ENCODE peak calls at places on chromosomes 11 and 22, in five cellular contexts. W, F, H, D and R are unnamed samples.

GRCh38 chr11:16876053-16876752 is 137.8 kb downstream of the C11orf58 start:
- DNase-seq in W (peak), F (no peak), H (no peak), D (no peak), R (no peak)

GRCh38 chr11:73781303-73781702 is 6.4 kb upstream of the MRPL48 start:
- DNase-seq in W (no peak), F (no peak), H (no peak), D (no peak), R (no peak)

GRCh38 chr22:49156662-49157285 is 670.9 kb downstream of the BRD1 start:
- DNase-seq in W (peak), F (no peak), H (no peak), D (no peak), R (no peak)

GRCh38 chr11:118918128-118918685 is 7.5 kb downstream of the BCL9L start:
- DNase-seq in W (peak), F (no peak), H (peak), D (peak), R (peak)

GRCh38 chr11:117826832-117827231 is 2.3 kb upstream of the FXYD2 start:
- DNase-seq in W (no peak), F (no peak), H (no peak), D (no peak), R (no peak)

GRCh38 chr11:111586305-111586915 is 15.8 kb upstream of the SIK2 start:
- DNase-seq in W (peak), F (no peak), H (peak), D (peak), R (no peak)

GRCh38 chr11:17498475-17498874 is 21.8 kb upstream of the ABCC8 start:
- DNase-seq in W (no peak), F (no peak), H (no peak), D (peak), R (peak)

GRCh38 chr22:21587803-21588611 is 20.5 kb downstream of the UBE2L3 start:
- DNase-seq in W (no peak), F (no peak), H (peak), D (no peak), R (peak)

GRCh38 chr11:19963697-19964340 is 196.5 kb downstream of the DBX1 start:
- DNase-seq in W (no peak), F (no peak), H (no peak), D (no peak), R (no peak)

GRCh38 chr22:36010913-36011312 is 17.7 kb downstream of the RBFOX2 start:
- DNase-seq in W (no peak), F (no peak), H (no peak), D (no peak), R (no peak)

GRCh38 chr22:35835998-35836691 is 118.5 kb downstream of the APOL5 start:
- DNase-seq in W (peak), F (no peak), H (no peak), D (peak), R (peak)

GRCh38 chr11:18785416-18785815 is 6.2 kb downstream of the PTPN5 start:
- DNase-seq in W (no peak), F (no peak), H (no peak), D (no peak), R (no peak)

GRCh38 chr11:73205666-73206343 is 12.3 kb upstream of the P2RY2 start:
- DNase-seq in W (no peak), F (no peak), H (no peak), D (no peak), R (no peak)

GRCh38 chr22:40178417-40179409 is 988 bp downstream of the TNRC6B start:
- DNase-seq in W (peak), F (no peak), H (peak), D (peak), R (peak)

GRCh38 chr11:91796999-91797398 is 427.6 kb upstream of the FAT3 start:
- DNase-seq in W (no peak), F (no peak), H (no peak), D (no peak), R (no peak)

GRCh38 chr11:95104916-95105315 is 15.3 kb downstream of the ENDOD1 start:
- DNase-seq in W (no peak), F (no peak), H (no peak), D (no peak), R (no peak)

GRCh38 chr11:67277231-67277961 is 11.1 kb downstream of the GRK2 start:
- DNase-seq in W (peak), F (no peak), H (peak), D (peak), R (peak)

GRCh38 chr11:33557201-33557600 is 143.4 kb downstream of the C11orf91 start:
- DNase-seq in W (no peak), F (no peak), H (no peak), D (peak), R (no peak)

GRCh38 chr11:22730319-22730718 is 63.9 kb downstream of the GAS2 start:
- DNase-seq in W (no peak), F (no peak), H (no peak), D (peak), R (no peak)

GRCh38 chr11:99822846-99823565 is 802.3 kb downstream of the CNTN5 start:
- DNase-seq in W (no peak), F (no peak), H (no peak), D (peak), R (no peak)